ENCODE peak calls at places on chromosome 22, in six cellular contexts. One of them, this sample, is unnamed.

GRCh38 chr22:35539910-35540599 is 576 bp upstream of the RASD2 start:
- DNase-seq in GM23338: peak; percentile 66
- DNase-seq in HCT116: no peak
- DNase-seq in fibroblast of lung: peak; percentile 24
- DNase-seq in PC-3: peak; percentile 45
- DNase-seq in H1: peak; percentile 74
- DNase-seq in this sample: peak; percentile 68

GRCh38 chr22:33105501-33105911 is 47.3 kb upstream of the SYN3 start:
- DNase-seq in GM23338: no peak
- DNase-seq in HCT116: no peak
- DNase-seq in fibroblast of lung: peak; percentile 6
- DNase-seq in PC-3: no peak
- DNase-seq in H1: no peak
- DNase-seq in this sample: no peak

GRCh38 chr22:28029201-28029948 is 110.3 kb upstream of the PITPNB start:
- DNase-seq in GM23338: peak; percentile 24
- DNase-seq in HCT116: no peak
- DNase-seq in fibroblast of lung: peak; percentile 61
- DNase-seq in PC-3: peak; percentile 79
- DNase-seq in H1: peak; percentile 30
- DNase-seq in this sample: peak; percentile 15

GRCh38 chr22:37933711-37934376 is 19.6 kb downstream of the C22orf23 start:
- DNase-seq in GM23338: peak; percentile 97
- DNase-seq in HCT116: peak; percentile 83
- DNase-seq in fibroblast of lung: peak; percentile 87
- DNase-seq in PC-3: peak; percentile 93
- DNase-seq in H1: peak; percentile 98
- DNase-seq in this sample: peak; percentile 81

GRCh38 chr22:47168900-47169800 is 406.7 kb downstream of the TBC1D22A start:
- DNase-seq in GM23338: peak; percentile 53
- DNase-seq in HCT116: no peak
- DNase-seq in fibroblast of lung: peak; percentile 21
- DNase-seq in PC-3: peak; percentile 23
- DNase-seq in H1: peak; percentile 66
- DNase-seq in this sample: no peak

GRCh38 chr22:17199131-17199731 is 20.0 kb downstream of the ADA2 start:
- DNase-seq in GM23338: peak; percentile 96
- DNase-seq in HCT116: no peak
- DNase-seq in fibroblast of lung: peak; percentile 71
- DNase-seq in PC-3: no peak
- DNase-seq in H1: peak; percentile 77
- DNase-seq in this sample: no peak

GRCh38 chr22:40728731-40729189 is 49.5 kb downstream of the MCHR1 start:
- DNase-seq in GM23338: no peak
- DNase-seq in HCT116: no peak
- DNase-seq in fibroblast of lung: peak; percentile 56
- DNase-seq in PC-3: no peak
- DNase-seq in H1: no peak
- DNase-seq in this sample: peak; percentile 95

GRCh38 chr22:23204541-23205157 is 24.3 kb downstream of the BCR start:
- DNase-seq in GM23338: no peak
- DNase-seq in HCT116: no peak
- DNase-seq in fibroblast of lung: peak; percentile 38
- DNase-seq in PC-3: no peak
- DNase-seq in H1: no peak
- DNase-seq in this sample: no peak

DNA sequence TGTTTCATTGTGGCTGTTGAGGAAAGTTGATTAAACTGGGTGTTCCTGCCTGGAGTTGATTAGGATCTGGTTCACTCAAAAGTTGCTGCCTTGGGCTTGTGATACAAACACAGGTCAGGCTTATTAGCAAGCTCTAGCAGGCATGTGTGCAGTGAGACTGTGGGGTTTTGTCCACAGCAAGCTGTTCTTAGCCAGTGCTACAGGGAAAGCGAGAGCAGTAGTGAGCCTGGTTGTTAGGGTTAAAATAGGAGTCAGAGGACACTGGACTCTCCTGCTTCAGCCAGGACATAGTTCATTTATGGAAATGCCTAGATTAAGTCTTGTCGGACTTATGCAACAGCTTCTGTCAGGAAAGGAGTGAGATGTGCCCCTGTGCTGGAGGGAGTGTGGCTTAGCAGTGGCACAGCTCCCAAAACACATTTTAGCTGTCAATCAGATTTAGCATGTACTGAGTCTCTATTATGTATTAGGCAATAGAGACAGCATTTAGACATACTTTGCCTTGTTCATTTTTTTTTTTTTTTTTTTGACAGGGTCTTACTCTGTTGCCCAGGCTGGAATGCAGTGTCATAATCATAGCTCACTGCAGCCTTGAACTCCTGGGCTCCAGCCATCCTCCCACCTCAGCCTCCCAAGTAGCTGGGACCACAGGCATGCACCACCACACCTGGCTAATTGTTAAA is 8.7 kb downstream of the SNRPD3 start:
- DNase-seq in GM23338: no peak
- DNase-seq in HCT116: no peak
- DNase-seq in fibroblast of lung: no peak
- DNase-seq in PC-3: no peak
- DNase-seq in H1: no peak
- DNase-seq in this sample: no peak
- H3K4me1 ChIP-seq in GM23338: no peaks in the 10 kb centered on the region
- H3K4me1 ChIP-seq in HCT116: no peaks in the 10 kb centered on the region
- H3K4me1 ChIP-seq in fibroblast of lung: no peaks in the 10 kb centered on the region
- H3K4me1 ChIP-seq in PC-3: no peaks in the 10 kb centered on the region
- H3K4me1 ChIP-seq in H1: no peaks in the 10 kb centered on the region
- H3K4me1 ChIP-seq in this sample: peaks cover 27% of the 10 kb centered on the region

GRCh38 chr22:44363214-44363979 is 50.6 kb upstream of the SHISAL1 start:
- DNase-seq in GM23338: no peak
- DNase-seq in HCT116: no peak
- DNase-seq in fibroblast of lung: peak; percentile 98
- DNase-seq in PC-3: peak; percentile 93
- DNase-seq in H1: no peak
- DNase-seq in this sample: no peak

GRCh38 chr22:44365832-44366231 is 53.1 kb upstream of the SHISAL1 start:
- DNase-seq in GM23338: no peak
- DNase-seq in HCT116: no peak
- DNase-seq in fibroblast of lung: no peak
- DNase-seq in PC-3: no peak
- DNase-seq in H1: no peak
- DNase-seq in this sample: no peak

GRCh38 chr22:44365196-44365802 is 52.5 kb upstream of the SHISAL1 start:
- DNase-seq in GM23338: no peak
- DNase-seq in HCT116: no peak
- DNase-seq in fibroblast of lung: peak; percentile 29
- DNase-seq in PC-3: no peak
- DNase-seq in H1: no peak
- DNase-seq in this sample: no peak

GRCh38 chr22:44363980-44364749 is 51.4 kb upstream of the SHISAL1 start:
- DNase-seq in GM23338: no peak
- DNase-seq in HCT116: no peak
- DNase-seq in fibroblast of lung: no peak
- DNase-seq in PC-3: no peak
- DNase-seq in H1: no peak
- DNase-seq in this sample: no peak

GRCh38 chr22:44364750-44365118 is 52.0 kb upstream of the SHISAL1 start:
- DNase-seq in GM23338: no peak
- DNase-seq in HCT116: no peak
- DNase-seq in fibroblast of lung: no peak
- DNase-seq in PC-3: no peak
- DNase-seq in H1: no peak
- DNase-seq in this sample: no peak
- H3K4me3 ChIP-seq in GM23338: no peak overlapping the region
- H3K4me3 ChIP-seq in HCT116: no peak overlapping the region
- H3K4me3 ChIP-seq in fibroblast of lung: no peak overlapping the region
- H3K4me3 ChIP-seq in PC-3: no peak overlapping the region
- H3K4me3 ChIP-seq in H1: no peak overlapping the region
- H3K4me3 ChIP-seq in this sample: no peak overlapping the region

DNA sequence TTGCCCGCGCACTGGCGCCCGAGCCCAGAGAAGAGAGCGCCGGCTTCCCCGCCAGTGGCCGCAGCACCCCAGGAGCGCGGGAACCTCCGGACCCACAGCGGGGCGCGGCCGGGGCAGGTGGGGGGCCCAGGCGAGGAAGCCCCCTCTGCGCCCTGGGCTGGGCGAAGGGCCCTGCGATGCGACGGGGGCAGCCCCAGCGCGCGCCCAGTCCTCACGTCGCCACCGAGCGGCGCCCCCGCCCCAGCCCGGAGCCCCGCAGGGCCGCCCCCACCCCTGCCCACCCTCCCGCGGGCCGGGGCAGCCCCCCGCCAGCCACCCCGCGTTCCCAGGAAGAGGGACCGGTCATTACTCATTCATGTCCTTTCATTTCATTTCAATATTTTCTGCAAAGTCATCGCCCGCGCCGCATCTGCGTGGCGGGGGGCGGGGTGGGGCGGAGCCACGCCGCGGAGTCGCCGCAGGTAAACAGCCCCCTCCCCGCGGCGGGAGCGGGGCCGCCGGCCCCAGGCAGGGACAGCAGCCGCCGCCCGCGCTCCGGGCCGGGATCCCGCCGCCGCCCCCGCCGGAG is 673 bp upstream of the PANX2 start:
- DNase-seq in GM23338: peak; percentile 48
- DNase-seq in HCT116: no peak
- DNase-seq in fibroblast of lung: peak; percentile 9
- DNase-seq in PC-3: peak; percentile 46
- DNase-seq in H1: no peak
- DNase-seq in this sample: no peak
- H2AFZ ChIP-seq in GM23338: no peak overlapping the region
- H2AFZ ChIP-seq in HCT116: no peak overlapping the region
- H2AFZ ChIP-seq in fibroblast of lung: no peak overlapping the region
- H2AFZ ChIP-seq in PC-3: no peak overlapping the region
- H2AFZ ChIP-seq in H1: no peak overlapping the region
- H2AFZ ChIP-seq in this sample: no peak overlapping the region

DNA sequence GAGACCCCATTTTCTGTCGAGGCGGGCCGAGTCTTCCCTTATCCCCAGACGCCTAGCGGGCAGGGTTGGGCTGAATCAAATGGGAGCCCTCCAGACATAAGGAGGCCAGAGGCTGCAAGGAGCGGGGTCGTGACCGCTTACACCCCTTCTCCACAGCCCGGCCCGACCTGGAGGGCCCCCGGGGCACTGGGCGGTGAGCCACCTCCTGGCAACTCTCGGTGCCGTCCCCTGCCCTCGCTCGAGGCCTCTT is 499 bp upstream of the GP1BB start:
- DNase-seq in GM23338: peak; percentile 51
- DNase-seq in HCT116: no peak
- DNase-seq in fibroblast of lung: no peak
- DNase-seq in PC-3: no peak
- DNase-seq in H1: peak; percentile 77
- DNase-seq in this sample: no peak
- H3K4me1 ChIP-seq in GM23338: peaks cover 5% of the 10 kb centered on the region
- H3K4me1 ChIP-seq in HCT116: peaks cover 17% of the 10 kb centered on the region
- H3K4me1 ChIP-seq in fibroblast of lung: no peaks in the 10 kb centered on the region
- H3K4me1 ChIP-seq in PC-3: no peaks in the 10 kb centered on the region
- H3K4me1 ChIP-seq in H1: peaks cover 23% of the 10 kb centered on the region
- H3K4me1 ChIP-seq in this sample: peaks cover 12% of the 10 kb centered on the region

GRCh38 chr22:41934284-41935014 is 7.8 kb upstream of the TNFRSF13C start:
- DNase-seq in GM23338: no peak
- DNase-seq in HCT116: no peak
- DNase-seq in fibroblast of lung: no peak
- DNase-seq in PC-3: no peak
- DNase-seq in H1: no peak
- DNase-seq in this sample: no peak
- H3K4me3 ChIP-seq in GM23338: no peak overlapping the region
- H3K4me3 ChIP-seq in HCT116: no peak overlapping the region
- H3K4me3 ChIP-seq in fibroblast of lung: no peak overlapping the region
- H3K4me3 ChIP-seq in PC-3: no peak overlapping the region
- H3K4me3 ChIP-seq in H1: no peak overlapping the region
- H3K4me3 ChIP-seq in this sample: no peak overlapping the region

GRCh38 chr22:25060522-25061071 is 108.1 kb downstream of the KIAA1671 start:
- DNase-seq in GM23338: no peak
- DNase-seq in HCT116: no peak
- DNase-seq in fibroblast of lung: no peak
- DNase-seq in PC-3: no peak
- DNase-seq in H1: no peak
- DNase-seq in this sample: no peak
- H2AFZ ChIP-seq in GM23338: no peak overlapping the region
- H2AFZ ChIP-seq in HCT116: no peak overlapping the region
- H2AFZ ChIP-seq in fibroblast of lung: no peak overlapping the region
- H2AFZ ChIP-seq in PC-3: no peak overlapping the region
- H2AFZ ChIP-seq in H1: no peak overlapping the region
- H2AFZ ChIP-seq in this sample: no peak overlapping the region